ENCODE peak calls at places on chromosomes 13 and 19, in eight cellular contexts. S is esophagus squamous epithelium, K is astrocyte of the spinal cord, X is BE2C, E is fibroblast of lung, J is colonic mucosa, P is HCT116, G is skeletal muscle cell. Q is an unnamed sample.

GRCh38 chr13:114049026-114049425 is 75.2 kb upstream of the C13orf46 start:
- DNase-seq in S (no peak), K (no peak), X (no peak), E (no peak), J (peak), P (no peak), G (no peak), Q (no peak)

GRCh38 chr13:113122571-113123225 is at the start of gene F10:
- DNase-seq in S (no peak), K (peak), X (peak), E (peak), J (peak), P (peak), G (peak), Q (peak)

GRCh38 chr13:109951491-109951890 is 165.1 kb upstream of the IRS2 start:
- DNase-seq in S (no peak), K (no peak), X (no peak), E (no peak), J (no peak), P (no peak), G (no peak), Q (no peak)

GRCh38 chr13:51629711-51630575 is 45.7 kb downstream of the WDFY2 start:
- DNase-seq in S (no peak), K (no peak), X (no peak), E (no peak), J (no peak), P (no peak), G (no peak), Q (no peak)

GRCh38 chr19:34172661-34173144 is 399 bp downstream of the LSM14A start:
- DNase-seq in S (no peak), K (peak), X (no peak), E (no peak), J (no peak), P (no peak), G (no peak), Q (no peak)

GRCh38 chr13:90552702-90553101 is 794.8 kb upstream of the MIR17HG start:
- DNase-seq in S (no peak), K (no peak), X (no peak), E (no peak), J (no peak), P (no peak), G (no peak), Q (no peak)

GRCh38 chr19:5313307-5313706 is 27.3 kb downstream of the PTPRS start:
- DNase-seq in S (no peak), K (no peak), X (peak), E (no peak), J (no peak), P (no peak), G (no peak), Q (peak)

GRCh38 chr13:35699805-35700204 is 223.3 kb upstream of the MAB21L1 start:
- DNase-seq in S (no peak), K (peak), X (no peak), E (peak), J (no peak), P (no peak), G (no peak), Q (no peak)

GRCh38 chr13:112506046-112506445 is 81.9 kb downstream of the TUBGCP3 start:
- DNase-seq in S (no peak), K (no peak), X (no peak), E (no peak), J (no peak), P (no peak), G (no peak), Q (no peak)

GRCh38 chr19:7647156-7647555 is 10.2 kb downstream of the STXBP2 start:
- DNase-seq in S (no peak), K (no peak), X (no peak), E (no peak), J (no peak), P (no peak), G (no peak), Q (no peak)

GRCh38 chr19:38561053-38561606 is 56.6 kb downstream of the MAP4K1 start:
- DNase-seq in S (no peak), K (no peak), X (no peak), E (no peak), J (no peak), P (no peak), G (no peak), Q (no peak)

GRCh38 chr13:25377244-25377962 is 5.6 kb downstream of the ATP8A2 start:
- DNase-seq in S (no peak), K (no peak), X (no peak), E (no peak), J (no peak), P (no peak), G (no peak), Q (no peak)

GRCh38 chr19:53982611-53983010 is 8.8 kb upstream of the CACNG6 start:
- DNase-seq in S (no peak), K (no peak), X (no peak), E (peak), J (peak), P (no peak), G (no peak), Q (no peak)

GRCh38 chr13:54445865-54446264 is 1417.3 kb downstream of the OLFM4 start:
- DNase-seq in S (no peak), K (no peak), X (no peak), E (no peak), J (no peak), P (no peak), G (no peak), Q (no peak)

GRCh38 chr19:51800849-51801244 is 5.9 kb downstream of the FPR3 start:
- DNase-seq in S (no peak), K (no peak), X (no peak), E (no peak), J (no peak), P (no peak), G (no peak), Q (no peak)

GRCh38 chr13:110563463-110563774 is 1.9 kb upstream of the RAB20 start:
- DNase-seq in S (no peak), K (no peak), X (no peak), E (no peak), J (no peak), P (no peak), G (no peak), Q (no peak)

GRCh38 chr13:111516712-111517640 is 196.5 kb downstream of the TEX29 start:
- DNase-seq in S (no peak), K (no peak), X (no peak), E (no peak), J (no peak), P (no peak), G (no peak), Q (peak)

GRCh38 chr19:19677579-19677978 is 8.9 kb downstream of the ZNF101 start:
- DNase-seq in S (no peak), K (no peak), X (no peak), E (no peak), J (no peak), P (no peak), G (no peak), Q (no peak)

GRCh38 chr19:3285647-3286176 is 61.3 kb downstream of the CELF5 start:
- DNase-seq in S (no peak), K (no peak), X (peak), E (peak), J (no peak), P (no peak), G (no peak), Q (no peak)

GRCh38 chr19:1742989-1743696 is 10.2 kb upstream of the ONECUT3 start:
- DNase-seq in S (no peak), K (no peak), X (no peak), E (no peak), J (no peak), P (no peak), G (no peak), Q (no peak)

GRCh38 chr13:20332361-20333096 is 100.4 kb upstream of the GJB6 start:
- DNase-seq in S (no peak), K (no peak), X (peak), E (peak), J (no peak), P (no peak), G (peak), Q (no peak)

GRCh38 chr19:11361771-11362731 is 6.8 kb downstream of the PLPPR2 start:
- DNase-seq in S (no peak), K (no peak), X (no peak), E (no peak), J (peak), P (no peak), G (no peak), Q (no peak)

GRCh38 chr13:106455777-106456176 is 79.7 kb downstream of the EFNB2 start:
- DNase-seq in S (no peak), K (peak), X (no peak), E (peak), J (no peak), P (no peak), G (no peak), Q (no peak)

GRCh38 chr13:36981156-36981743 is 17.9 kb downstream of the ALG5 start:
- DNase-seq in S (no peak), K (peak), X (no peak), E (peak), J (no peak), P (no peak), G (no peak), Q (no peak)

GRCh38 chr13:98571955-98572662 is 4.8 kb downstream of the STK24 start:
- DNase-seq in S (no peak), K (peak), X (peak), E (peak), J (peak), P (no peak), G (peak), Q (peak)

GRCh38 chr19:49492573-49493411 is 3.4 kb upstream of the RPS11 start:
- DNase-seq in S (no peak), K (no peak), X (peak), E (peak), J (no peak), P (no peak), G (no peak), Q (no peak)
- H3K4me3 ChIP-seq in S (no peak), K (no peak), X (no peak), E (no peak), J (no peak), P (no peak), G (no peak), Q (no peak)

GRCh38 chr13:50079278-50080157 is 64.3 kb downstream of the KCNRG start:
- DNase-seq in S (no peak), K (peak), X (no peak), E (peak), J (no peak), P (no peak), G (no peak), Q (no peak)

GRCh38 chr13:50080856-50081105 is 65.5 kb downstream of the KCNRG start:
- DNase-seq in S (no peak), K (peak), X (no peak), E (peak), J (no peak), P (no peak), G (no peak), Q (no peak)

GRCh38 chr13:50078512-50079277 is 63.5 kb downstream of the KCNRG start:
- DNase-seq in S (no peak), K (peak), X (no peak), E (peak), J (no peak), P (no peak), G (no peak), Q (no peak)

GRCh38 chr13:50081106-50081898 is 66.1 kb downstream of the KCNRG start:
- DNase-seq in S (peak), K (peak), X (peak), E (no peak), J (peak), P (no peak), G (no peak), Q (peak)

GRCh38 chr13:50080158-50080855 is 65.1 kb downstream of the KCNRG start:
- DNase-seq in S (no peak), K (peak), X (peak), E (peak), J (peak), P (no peak), G (no peak), Q (peak)
- H3K4me3 ChIP-seq in S (peak), K (peak), X (peak), E (peak), J (peak), P (peak), G (peak), Q (peak)

GRCh38 chr19:47417746-47418594 is 1.4 kb downstream of the MEIS3 start:
- DNase-seq in S (no peak), K (no peak), X (no peak), E (peak), J (no peak), P (no peak), G (no peak), Q (no peak)
- H3K4me3 ChIP-seq in S (peak), K (peak), X (peak), E (peak), J (no peak), P (peak), G (peak), Q (no peak)

DNA sequence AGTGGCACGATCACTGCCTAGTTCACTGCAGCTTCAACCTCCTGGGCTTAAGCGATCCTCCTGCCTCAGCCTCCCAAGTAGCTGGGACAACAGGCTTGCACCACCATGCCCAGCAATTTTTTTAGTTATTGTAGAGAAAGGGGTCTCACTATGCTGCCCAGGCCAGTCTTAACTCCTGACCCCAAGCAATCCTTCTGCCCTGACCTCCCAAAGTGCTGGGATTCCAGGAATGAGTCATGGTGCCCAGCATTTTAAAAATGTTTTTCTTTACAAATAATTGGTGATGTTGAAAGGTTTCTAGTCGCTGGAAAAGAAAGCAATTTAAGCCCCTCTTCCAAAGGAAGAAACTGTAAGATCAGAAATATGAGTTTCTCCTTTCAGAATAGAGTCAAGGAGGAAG is 19.4 kb downstream of the DYRK1B start:
- DNase-seq in S (no peak), K (no peak), X (no peak), E (no peak), J (no peak), P (no peak), G (no peak), Q (no peak)
- H3K4me3 ChIP-seq in S (no peak), K (no peak), X (no peak), E (no peak), J (no peak), P (no peak), G (no peak), Q (no peak)